ENCODE peak calls at places on chromosomes 6 and 20, in nine cellular contexts. K is CD8-positive, alpha-beta T cell; B is lung; R is mucosa of descending colon; P is stomach; Q is AG10803; H is left ventricle myocardium inferior; Y is fibroblast of mammary gland; F is BE2C. V is an unnamed sample.
A peak's percentile ranks its signal among the peaks of the same experiment; 100 is the strongest.

GRCh38 chr6:129679758-129680157 is 30.2 kb downstream of the ARHGAP18 start:
- DNase-seq in P (no peak), K (no peak), F (no peak), B (no peak), R (no peak), Q (peak; percentile 45), H (no peak), Y (peak; percentile 54), V (no peak)

GRCh38 chr6:134873500-134874388 is 76.2 kb downstream of the ALDH8A1 start:
- DNase-seq in H (no peak), Y (no peak), K (no peak), R (no peak), F (no peak), Q (no peak), B (no peak), P (peak; percentile 56), V (no peak)

GRCh38 chr6:51986864-51987263 is 100.5 kb downstream of the PKHD1 start:
- DNase-seq in R (no peak), B (no peak), P (no peak), K (no peak), Y (no peak), Q (no peak), F (no peak), H (no peak), V (no peak)

GRCh38 chr20:21583486-21584168 is 69.8 kb upstream of the NKX2-2 start:
- DNase-seq in R (no peak), K (no peak), Y (no peak), B (no peak), F (no peak), Q (no peak), H (no peak), P (no peak), V (no peak)

GRCh38 chr6:136235233-136235564 is 14.9 kb downstream of the MTFR2 start:
- DNase-seq in Q (no peak), F (no peak), K (no peak), B (no peak), R (no peak), H (no peak), Y (peak; percentile 68), P (no peak), V (peak; percentile 62)

GRCh38 chr6:35489995-35490791 is 6.7 kb downstream of the TEAD3 start:
- DNase-seq in F (peak; percentile 84), B (no peak), P (no peak), H (peak; percentile 88), K (no peak), Y (peak; percentile 47), R (peak; percentile 76), Q (peak; percentile 80), V (peak; percentile 84)

GRCh38 chr6:165573671-165574070 is 89.4 kb downstream of the PDE10A start:
- DNase-seq in Q (no peak), Y (peak; percentile 45), F (peak; percentile 17), R (no peak), B (no peak), H (peak; percentile 52), K (no peak), P (peak; percentile 60), V (peak; percentile 93)

GRCh38 chr6:16249971-16250370 is 11.6 kb downstream of the GMPR start:
- DNase-seq in R (no peak), Q (no peak), K (no peak), B (no peak), F (no peak), Y (no peak), P (no peak), H (no peak), V (peak; percentile 48)

GRCh38 chr20:44334306-44334705 is 2.5 kb upstream of the R3HDML start:
- DNase-seq in Y (no peak), P (no peak), F (no peak), B (no peak), R (no peak), Q (no peak), H (no peak), K (no peak), V (no peak)

GRCh38 chr6:54361734-54362133 is 53.5 kb downstream of the TINAG start:
- DNase-seq in R (no peak), Q (no peak), Y (no peak), H (no peak), B (no peak), P (no peak), K (no peak), F (no peak), V (no peak)

GRCh38 chr6:110597754-110598153 is 121.3 kb upstream of the SLC22A16 start:
- DNase-seq in H (no peak), B (no peak), P (no peak), R (no peak), Y (no peak), Q (no peak), K (no peak), F (no peak), V (no peak)

GRCh38 chr6:121335111-121336008 is 1.1 kb upstream of the TBC1D32 start:
- DNase-seq in K (no peak), F (no peak), R (no peak), P (no peak), H (no peak), Y (peak; percentile 23), Q (peak; percentile 18), B (no peak), V (peak; percentile 10)

GRCh38 chr20:59335401-59335800 is 35.0 kb downstream of the EDN3 start:
- DNase-seq in H (no peak), Q (no peak), K (no peak), F (no peak), B (no peak), R (no peak), P (no peak), Y (no peak), V (no peak)

GRCh38 chr6:169866668-169867521 is 115.5 kb downstream of the ERMARD start:
- DNase-seq in Q (no peak), B (no peak), K (no peak), Y (no peak), F (no peak), H (no peak), R (no peak), P (peak; percentile 11), V (no peak)

GRCh38 chr6:37483917-37484785 is 15.5 kb downstream of the CCDC167 start:
- DNase-seq in K (peak; percentile 67), F (peak; percentile 82), Y (peak; percentile 38), P (peak; percentile 69), R (peak; percentile 64), Q (peak; percentile 21), B (peak; percentile 52), H (peak; percentile 59), V (peak; percentile 30)

GRCh38 chr6:39664173-39664572 is 61.0 kb downstream of the KIF6 start:
- DNase-seq in K (no peak), R (no peak), Q (no peak), P (no peak), F (no peak), Y (no peak), H (no peak), B (no peak), V (no peak)

GRCh38 chr6:19838442-19839236 is 1.5 kb downstream of the ID4 start:
- DNase-seq in K (no peak), H (no peak), F (peak; percentile 20), P (peak; percentile 74), R (peak; percentile 42), B (peak; percentile 79), Q (peak; percentile 21), Y (no peak), V (peak; percentile 29)

GRCh38 chr6:137727206-137727605 is 139.9 kb upstream of the TNFAIP3 start:
- DNase-seq in B (no peak), K (no peak), F (no peak), R (no peak), Y (no peak), Q (no peak), P (no peak), H (no peak), V (no peak)

GRCh38 chr20:15699431-15700146 is 873.7 kb downstream of the KIF16B start:
- DNase-seq in H (no peak), Y (no peak), P (no peak), Q (no peak), B (no peak), R (no peak), K (no peak), F (peak; percentile 76), V (no peak)
- H3K4me3 ChIP-seq in H (no peak overlapping the region), Y (no peak overlapping the region), P (no peak overlapping the region), Q (no peak overlapping the region), B (no peak overlapping the region), R (no peak overlapping the region), K (no peak overlapping the region), F (peak overlapping the region; percentile 72), V (no peak overlapping the region)

DNA sequence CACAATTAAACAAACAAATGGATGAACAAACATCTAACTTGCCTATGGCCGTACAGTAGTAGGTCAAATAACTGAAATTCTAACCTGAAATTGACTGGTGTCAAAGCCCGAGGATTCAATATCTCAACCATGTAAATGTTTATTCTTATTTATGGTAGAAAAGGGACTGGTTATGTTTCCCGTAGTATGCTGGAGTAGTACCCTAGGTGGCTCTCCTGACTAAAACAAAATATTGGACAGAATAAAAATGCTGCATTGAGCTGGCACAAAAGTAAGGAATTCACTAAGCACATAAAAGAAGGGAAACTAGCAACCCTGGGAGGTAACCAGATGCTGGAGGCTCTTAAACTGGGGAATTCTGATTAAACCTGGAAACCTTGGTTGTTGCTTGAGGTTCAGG is 117.1 kb upstream of the PREP start:
- DNase-seq in K (no peak), H (no peak), Q (peak; percentile 28), F (no peak), R (no peak), P (no peak), B (no peak), Y (no peak), V (no peak)
- TF ChIP-seq CTCF in K (no peak), H (no peak), Q (peak; percentile 17), F (no peak), R (no peak), P (no peak), B (no peak), Y (no peak), V (no peak)

GRCh38 chr20:47317127-47317895 is 39.2 kb downstream of the ZMYND8 start:
- DNase-seq in F (no peak), R (peak; percentile 83), B (peak; percentile 88), Y (peak; percentile 98), H (peak; percentile 80), P (peak; percentile 68), Q (peak; percentile 98), K (peak; percentile 37), V (peak; percentile 99)
- H3K4me3 ChIP-seq in F (no peak overlapping the region), R (no peak overlapping the region), B (no peak overlapping the region), Y (no peak overlapping the region), H (peak overlapping the region; percentile 54), P (no peak overlapping the region), Q (no peak overlapping the region), K (no peak overlapping the region), V (no peak overlapping the region)

GRCh38 chr20:7029005-7029404 is 261.5 kb downstream of the BMP2 start:
- DNase-seq in B (no peak), Q (no peak), H (no peak), K (no peak), R (no peak), P (no peak), Y (no peak), F (no peak), V (no peak)

GRCh38 chr20:7025635-7026034 is 258.1 kb downstream of the BMP2 start:
- DNase-seq in Y (no peak), K (no peak), P (no peak), H (no peak), F (no peak), B (no peak), R (no peak), Q (no peak), V (no peak)

DNA sequence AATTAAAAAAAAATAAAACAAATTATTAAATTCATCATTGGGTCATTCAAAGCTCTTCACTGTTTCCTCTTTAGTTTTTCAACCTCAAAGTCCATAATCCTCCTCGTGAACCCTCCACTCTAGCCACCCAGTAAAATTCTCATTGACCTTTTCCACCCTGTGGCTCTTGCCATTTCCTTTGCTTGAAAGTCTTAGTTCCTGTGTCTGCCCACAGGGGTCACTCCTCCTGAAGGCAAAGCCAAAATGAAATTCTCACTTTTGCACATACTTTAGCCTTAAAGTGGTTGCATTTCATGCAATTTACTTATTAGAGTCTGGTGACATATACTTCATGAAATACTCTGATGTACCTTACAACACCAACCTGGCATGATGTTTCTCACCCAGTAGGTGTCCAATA is 263.7 kb downstream of the BMP2 start:
- DNase-seq in H (no peak), B (no peak), Q (no peak), K (no peak), F (no peak), R (no peak), Y (no peak), P (no peak), V (peak; percentile 5)
- TF ChIP-seq CTCF in H (no peak), B (no peak), Q (peak; percentile 30), K (no peak), F (no peak), R (no peak), Y (peak; percentile 10), P (no peak), V (peak; percentile 57)